ENCODE peak calls at places on chromosomes 12 and 14, in seven cellular contexts. O is psoas muscle, A is aorta, S is cardiac muscle cell, T is left ventricle myocardium inferior, W is vagina, X is kidney. N is an unnamed sample.
A peak's percentile ranks its signal among the peaks of the same experiment; 100 is the strongest.

GRCh38 chr12:81543621-81544139 is 215.5 kb downstream of the PPFIA2 start:
- DNase-seq in O (no peak), A (no peak), S (no peak), T (no peak), W (no peak), X (no peak), N (no peak)

GRCh38 chr12:60752589-60752988 is 1156.8 kb downstream of the SLC16A7 start:
- DNase-seq in O (no peak), A (no peak), S (no peak), T (no peak), W (no peak), X (no peak), N (no peak)

GRCh38 chr14:101547107-101547738 is 14.1 kb upstream of the DIO3 start:
- DNase-seq in O (no peak), A (no peak), S (no peak), T (no peak), W (no peak), X (no peak), N (no peak)

GRCh38 chr12:16482726-16483125 is 123.2 kb downstream of the LMO3 start:
- DNase-seq in O (no peak), A (no peak), S (no peak), T (no peak), W (no peak), X (no peak), N (no peak)

GRCh38 chr14:51816031-51816430 is 44.4 kb upstream of the GNG2 start:
- DNase-seq in O (no peak), A (no peak), S (no peak), T (no peak), W (no peak), X (no peak), N (no peak)

GRCh38 chr12:88445715-88446393 is 134.4 kb downstream of the KITLG start:
- DNase-seq in O (no peak), A (no peak), S (no peak), T (no peak), W (no peak), X (no peak), N (no peak)

GRCh38 chr14:22226381-22226780 is 362.6 kb downstream of the DAD1 start:
- DNase-seq in O (no peak), A (no peak), S (no peak), T (no peak), W (no peak), X (no peak), N (no peak)

GRCh38 chr12:115096673-115097349 is 412.8 kb upstream of the TBX3 start:
- DNase-seq in O (peak; percentile 16), A (no peak), S (peak; percentile 34), T (peak; percentile 41), W (no peak), X (peak; percentile 61), N (no peak)

GRCh38 chr14:69879175-69880047 is at the start of gene SMOC1:
- DNase-seq in O (peak; percentile 66), A (peak; percentile 83), S (peak; percentile 34), T (no peak), W (no peak), X (peak; percentile 81), N (no peak)

GRCh38 chr12:112539221-112539620 is 120.5 kb downstream of the PTPN11 start:
- DNase-seq in O (no peak), A (no peak), S (no peak), T (no peak), W (no peak), X (no peak), N (no peak)

GRCh38 chr12:100797246-100797645 is 2.7 kb downstream of the ANO4 start:
- DNase-seq in O (no peak), A (no peak), S (no peak), T (no peak), W (no peak), X (no peak), N (no peak)

GRCh38 chr12:67326637-67327036 is 57.5 kb downstream of the CAND1 start:
- DNase-seq in O (no peak), A (no peak), S (no peak), T (no peak), W (no peak), X (no peak), N (no peak)

GRCh38 chr14:93832665-93833064 is 44.4 kb upstream of the PRIMA1 start:
- DNase-seq in O (no peak), A (no peak), S (no peak), T (peak; percentile 48), W (no peak), X (no peak), N (no peak)

GRCh38 chr12:2958432-2959193 is 584 bp upstream of the TEAD4 start:
- DNase-seq in O (peak; percentile 72), A (peak; percentile 88), S (peak; percentile 79), T (peak; percentile 65), W (no peak), X (peak; percentile 93), N (peak; percentile 70)

GRCh38 chr14:50021261-50021660 is 95.1 kb downstream of the VCPKMT start:
- DNase-seq in O (no peak), A (no peak), S (no peak), T (no peak), W (no peak), X (no peak), N (no peak)

GRCh38 chr12:80099259-80099658 is at the start of gene OTOGL:
- DNase-seq in O (no peak), A (no peak), S (no peak), T (no peak), W (no peak), X (no peak), N (no peak)

GRCh38 chr14:100523536-100524025 is 63.6 kb downstream of the BEGAIN start:
- DNase-seq in O (no peak), A (no peak), S (no peak), T (peak; percentile 4), W (no peak), X (peak; percentile 57), N (no peak)

GRCh38 chr14:97376310-97376709 is 579.1 kb downstream of the VRK1 start:
- DNase-seq in O (no peak), A (no peak), S (no peak), T (no peak), W (no peak), X (no peak), N (no peak)

GRCh38 chr12:124279846-124280360 is 15.0 kb upstream of the RFLNA start:
- DNase-seq in O (no peak), A (no peak), S (peak; percentile 41), T (no peak), W (no peak), X (no peak), N (no peak)

GRCh38 chr14:104872469-104873341 is 7.6 kb downstream of the CEP170B start:
- DNase-seq in O (peak; percentile 58), A (no peak), S (peak; percentile 15), T (peak; percentile 43), W (no peak), X (peak; percentile 75), N (no peak)

GRCh38 chr14:101740981-101741380 is 20.5 kb upstream of the PPP2R5C start:
- DNase-seq in O (no peak), A (no peak), S (no peak), T (no peak), W (peak; percentile 44), X (no peak), N (no peak)

GRCh38 chr14:76117789-76118188 is 33.9 kb upstream of the GPATCH2L start:
- DNase-seq in O (no peak), A (no peak), S (no peak), T (no peak), W (no peak), X (no peak), N (no peak)

GRCh38 chr12:94650143-94651056 is at the start of gene TMCC3:
- DNase-seq in O (peak; percentile 75), A (peak; percentile 87), S (peak; percentile 65), T (peak; percentile 51), W (no peak), X (peak; percentile 81), N (no peak)

GRCh38 chr12:75820848-75821578 is 210.6 kb downstream of the PHLDA1 start:
- DNase-seq in O (peak; percentile 56), A (no peak), S (peak; percentile 61), T (peak; percentile 16), W (no peak), X (no peak), N (no peak)

GRCh38 chr12:109302358-109302757 is 6.7 kb downstream of the FOXN4 start:
- DNase-seq in O (no peak), A (no peak), S (no peak), T (no peak), W (no peak), X (no peak), N (no peak)

GRCh38 chr14:21356511-21356910 is 27.3 kb downstream of the SUPT16H start:
- DNase-seq in O (no peak), A (no peak), S (no peak), T (no peak), W (no peak), X (no peak), N (no peak)

GRCh38 chr14:49879683-49880204 is 13.1 kb upstream of the ARF6 start:
- DNase-seq in O (peak; percentile 27), A (no peak), S (peak; percentile 75), T (no peak), W (peak; percentile 83), X (peak; percentile 56), N (no peak)

GRCh38 chr14:54591461-54592245 is 24.7 kb downstream of the SAMD4A start:
- DNase-seq in O (no peak), A (no peak), S (no peak), T (no peak), W (no peak), X (no peak), N (no peak)

GRCh38 chr14:28629328-28630004 is 137.1 kb upstream of the FOXG1 start:
- DNase-seq in O (no peak), A (no peak), S (no peak), T (no peak), W (no peak), X (no peak), N (no peak)

GRCh38 chr14:95495093-95495492 is 21.4 kb downstream of the SYNE3 start:
- DNase-seq in O (no peak), A (peak; percentile 56), S (no peak), T (no peak), W (no peak), X (peak; percentile 31), N (no peak)
- H3K4me1 ChIP-seq in O (peaks cover 24% of the 10 kb centered on the region), A (no peaks in the 10 kb centered on the region), S (peaks cover 31% of the 10 kb centered on the region), T (peaks cover 71% of the 10 kb centered on the region), W (peaks cover 69% of the 10 kb centered on the region), X (peaks cover 13% of the 10 kb centered on the region), N (peaks cover 14% of the 10 kb centered on the region)

GRCh38 chr12:46210835-46211439 is 57.9 kb downstream of the SLC38A1 start:
- DNase-seq in O (no peak), A (no peak), S (no peak), T (no peak), W (no peak), X (no peak), N (no peak)
- H3K4me1 ChIP-seq in O (peaks cover 11% of the 10 kb centered on the region), A (peaks cover 2% of the 10 kb centered on the region), S (peaks cover 52% of the 10 kb centered on the region), T (peaks cover 86% of the 10 kb centered on the region), W (peaks cover 22% of the 10 kb centered on the region), X (no peaks in the 10 kb centered on the region), N (peaks cover 2% of the 10 kb centered on the region)

DNA sequence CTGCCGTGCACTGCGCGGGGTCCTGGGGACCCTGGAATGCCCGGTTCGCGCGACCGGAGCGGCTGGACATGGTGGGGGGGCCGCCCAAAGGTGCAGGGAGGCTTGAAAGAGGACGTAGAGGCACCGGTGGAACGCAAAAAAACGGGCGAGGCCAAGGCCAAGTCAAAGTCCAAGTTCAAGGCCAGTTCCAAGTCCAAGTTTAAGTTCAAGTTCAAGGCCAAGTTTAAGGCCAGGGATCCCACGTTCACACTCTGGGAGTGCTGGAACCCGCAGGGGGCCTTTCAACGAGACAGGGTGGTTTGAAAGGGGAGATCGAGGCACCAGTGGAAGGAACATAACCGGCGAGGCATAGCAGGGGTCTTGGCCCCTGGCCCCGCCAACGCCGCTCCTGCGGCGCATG is 317.6 kb downstream of the ALG10 start:
- DNase-seq in O (no peak), A (no peak), S (no peak), T (no peak), W (no peak), X (no peak), N (no peak)
- H3K4me1 ChIP-seq in O (no peaks in the 10 kb centered on the region), A (no peaks in the 10 kb centered on the region), S (no peaks in the 10 kb centered on the region), T (no peaks in the 10 kb centered on the region), W (no peaks in the 10 kb centered on the region), X (no peaks in the 10 kb centered on the region), N (no peaks in the 10 kb centered on the region)

GRCh38 chr14:92800525-92800924 is 6.4 kb downstream of the GOLGA5 start:
- DNase-seq in O (no peak), A (no peak), S (no peak), T (no peak), W (no peak), X (no peak), N (no peak)
- H3K4me1 ChIP-seq in O (peaks cover 26% of the 10 kb centered on the region), A (peaks cover 2% of the 10 kb centered on the region), S (peaks cover 6% of the 10 kb centered on the region), T (peaks cover 51% of the 10 kb centered on the region), W (peaks cover 42% of the 10 kb centered on the region), X (peaks cover 5% of the 10 kb centered on the region), N (no peaks in the 10 kb centered on the region)